ENCODE peak calls at places on chromosomes 3 and 15, in eight cellular contexts. One of them, this sample, is unnamed. For H3K4me1, the result is how much of the 10 kb centered on the place peaks cover.

GRCh38 chr3:178170698-178171535 is 365.3 kb upstream of the KCNMB2 start:
- DNase-seq in IMR-90: peak
- DNase-seq in stomach: no peak
- DNase-seq in gastrocnemius medialis: no peak
- DNase-seq in breast epithelium: no peak
- DNase-seq in ovary: no peak
- DNase-seq in uterus: no peak
- DNase-seq in esophagus muscularis mucosa: no peak
- DNase-seq in this sample: peak

GRCh38 chr3:11373235-11373634 is 101.0 kb downstream of the ATG7 start:
- DNase-seq in IMR-90: no peak
- DNase-seq in stomach: no peak
- DNase-seq in gastrocnemius medialis: no peak
- DNase-seq in breast epithelium: no peak
- DNase-seq in ovary: no peak
- DNase-seq in uterus: no peak
- DNase-seq in esophagus muscularis mucosa: no peak
- DNase-seq in this sample: no peak

GRCh38 chr3:121152573-121152972 is 244.6 kb downstream of the STXBP5L start:
- DNase-seq in IMR-90: no peak
- DNase-seq in stomach: no peak
- DNase-seq in gastrocnemius medialis: no peak
- DNase-seq in breast epithelium: no peak
- DNase-seq in ovary: no peak
- DNase-seq in uterus: no peak
- DNase-seq in esophagus muscularis mucosa: no peak
- DNase-seq in this sample: no peak

GRCh38 chr3:72791132-72791531 is 57.1 kb downstream of the SHQ1 start:
- DNase-seq in IMR-90: no peak
- DNase-seq in stomach: no peak
- DNase-seq in gastrocnemius medialis: no peak
- DNase-seq in breast epithelium: no peak
- DNase-seq in ovary: no peak
- DNase-seq in uterus: no peak
- DNase-seq in esophagus muscularis mucosa: no peak
- DNase-seq in this sample: no peak

GRCh38 chr3:149934524-149934923 is 36.2 kb downstream of the PFN2 start:
- DNase-seq in IMR-90: peak
- DNase-seq in stomach: no peak
- DNase-seq in gastrocnemius medialis: peak
- DNase-seq in breast epithelium: no peak
- DNase-seq in ovary: no peak
- DNase-seq in uterus: peak
- DNase-seq in esophagus muscularis mucosa: no peak
- DNase-seq in this sample: no peak

GRCh38 chr3:188453431-188454384 is 299.8 kb downstream of the LPP start:
- DNase-seq in IMR-90: no peak
- DNase-seq in stomach: no peak
- DNase-seq in gastrocnemius medialis: no peak
- DNase-seq in breast epithelium: no peak
- DNase-seq in ovary: no peak
- DNase-seq in uterus: no peak
- DNase-seq in esophagus muscularis mucosa: no peak
- DNase-seq in this sample: no peak

GRCh38 chr15:79943820-79944219 is 27.2 kb downstream of the BCL2A1 start:
- DNase-seq in IMR-90: peak
- DNase-seq in stomach: no peak
- DNase-seq in gastrocnemius medialis: no peak
- DNase-seq in breast epithelium: no peak
- DNase-seq in ovary: no peak
- DNase-seq in uterus: no peak
- DNase-seq in esophagus muscularis mucosa: no peak
- DNase-seq in this sample: no peak

GRCh38 chr3:141412936-141413354 is 44.6 kb downstream of the ZBTB38 start:
- DNase-seq in IMR-90: peak
- DNase-seq in stomach: peak
- DNase-seq in gastrocnemius medialis: peak
- DNase-seq in breast epithelium: peak
- DNase-seq in ovary: peak
- DNase-seq in uterus: peak
- DNase-seq in esophagus muscularis mucosa: peak
- DNase-seq in this sample: peak

GRCh38 chr3:152183473-152183872 is 85.3 kb upstream of the MBNL1 start:
- DNase-seq in IMR-90: peak
- DNase-seq in stomach: peak
- DNase-seq in gastrocnemius medialis: peak
- DNase-seq in breast epithelium: no peak
- DNase-seq in ovary: peak
- DNase-seq in uterus: peak
- DNase-seq in esophagus muscularis mucosa: no peak
- DNase-seq in this sample: peak

GRCh38 chr3:190013943-190014924 is 106.5 kb downstream of the P3H2 start:
- DNase-seq in IMR-90: no peak
- DNase-seq in stomach: no peak
- DNase-seq in gastrocnemius medialis: no peak
- DNase-seq in breast epithelium: no peak
- DNase-seq in ovary: no peak
- DNase-seq in uterus: no peak
- DNase-seq in esophagus muscularis mucosa: no peak
- DNase-seq in this sample: no peak

GRCh38 chr3:138349926-138350665 is 1.7 kb downstream of the MRAS start:
- DNase-seq in IMR-90: peak
- DNase-seq in stomach: no peak
- DNase-seq in gastrocnemius medialis: peak
- DNase-seq in breast epithelium: no peak
- DNase-seq in ovary: peak
- DNase-seq in uterus: no peak
- DNase-seq in esophagus muscularis mucosa: no peak
- DNase-seq in this sample: no peak

GRCh38 chr3:139934557-139935070 is 371 bp upstream of the CLSTN2 start:
- DNase-seq in IMR-90: no peak
- DNase-seq in stomach: no peak
- DNase-seq in gastrocnemius medialis: peak
- DNase-seq in breast epithelium: peak
- DNase-seq in ovary: peak
- DNase-seq in uterus: peak
- DNase-seq in esophagus muscularis mucosa: peak
- DNase-seq in this sample: no peak

GRCh38 chr3:42709621-42710020 is 7.0 kb upstream of the HHATL start:
- DNase-seq in IMR-90: no peak
- DNase-seq in stomach: no peak
- DNase-seq in gastrocnemius medialis: peak
- DNase-seq in breast epithelium: peak
- DNase-seq in ovary: no peak
- DNase-seq in uterus: no peak
- DNase-seq in esophagus muscularis mucosa: no peak
- DNase-seq in this sample: no peak

GRCh38 chr3:169772530-169772950 is 656 bp upstream of the MYNN start:
- DNase-seq in IMR-90: peak
- DNase-seq in stomach: peak
- DNase-seq in gastrocnemius medialis: peak
- DNase-seq in breast epithelium: peak
- DNase-seq in ovary: peak
- DNase-seq in uterus: peak
- DNase-seq in esophagus muscularis mucosa: peak
- DNase-seq in this sample: peak

GRCh38 chr3:133825969-133826727 is 20.5 kb downstream of the SRPRB start:
- DNase-seq in IMR-90: no peak
- DNase-seq in stomach: no peak
- DNase-seq in gastrocnemius medialis: no peak
- DNase-seq in breast epithelium: no peak
- DNase-seq in ovary: no peak
- DNase-seq in uterus: no peak
- DNase-seq in esophagus muscularis mucosa: peak
- DNase-seq in this sample: no peak

GRCh38 chr3:157087398-157088132 is 72.4 kb downstream of the CCNL1 start:
- DNase-seq in IMR-90: no peak
- DNase-seq in stomach: no peak
- DNase-seq in gastrocnemius medialis: no peak
- DNase-seq in breast epithelium: no peak
- DNase-seq in ovary: no peak
- DNase-seq in uterus: no peak
- DNase-seq in esophagus muscularis mucosa: no peak
- DNase-seq in this sample: no peak

GRCh38 chr3:157088506-157089454 is 71.2 kb downstream of the CCNL1 start:
- DNase-seq in IMR-90: peak
- DNase-seq in stomach: peak
- DNase-seq in gastrocnemius medialis: peak
- DNase-seq in breast epithelium: peak
- DNase-seq in ovary: peak
- DNase-seq in uterus: peak
- DNase-seq in esophagus muscularis mucosa: peak
- DNase-seq in this sample: peak

GRCh38 chr3:157088133-157088488 is 71.8 kb downstream of the CCNL1 start:
- DNase-seq in IMR-90: no peak
- DNase-seq in stomach: no peak
- DNase-seq in gastrocnemius medialis: no peak
- DNase-seq in breast epithelium: no peak
- DNase-seq in ovary: peak
- DNase-seq in uterus: no peak
- DNase-seq in esophagus muscularis mucosa: no peak
- DNase-seq in this sample: no peak

GRCh38 chr3:157091096-157091833 is 68.7 kb downstream of the CCNL1 start:
- DNase-seq in IMR-90: no peak
- DNase-seq in stomach: no peak
- DNase-seq in gastrocnemius medialis: no peak
- DNase-seq in breast epithelium: no peak
- DNase-seq in ovary: no peak
- DNase-seq in uterus: no peak
- DNase-seq in esophagus muscularis mucosa: no peak
- DNase-seq in this sample: no peak

DNA sequence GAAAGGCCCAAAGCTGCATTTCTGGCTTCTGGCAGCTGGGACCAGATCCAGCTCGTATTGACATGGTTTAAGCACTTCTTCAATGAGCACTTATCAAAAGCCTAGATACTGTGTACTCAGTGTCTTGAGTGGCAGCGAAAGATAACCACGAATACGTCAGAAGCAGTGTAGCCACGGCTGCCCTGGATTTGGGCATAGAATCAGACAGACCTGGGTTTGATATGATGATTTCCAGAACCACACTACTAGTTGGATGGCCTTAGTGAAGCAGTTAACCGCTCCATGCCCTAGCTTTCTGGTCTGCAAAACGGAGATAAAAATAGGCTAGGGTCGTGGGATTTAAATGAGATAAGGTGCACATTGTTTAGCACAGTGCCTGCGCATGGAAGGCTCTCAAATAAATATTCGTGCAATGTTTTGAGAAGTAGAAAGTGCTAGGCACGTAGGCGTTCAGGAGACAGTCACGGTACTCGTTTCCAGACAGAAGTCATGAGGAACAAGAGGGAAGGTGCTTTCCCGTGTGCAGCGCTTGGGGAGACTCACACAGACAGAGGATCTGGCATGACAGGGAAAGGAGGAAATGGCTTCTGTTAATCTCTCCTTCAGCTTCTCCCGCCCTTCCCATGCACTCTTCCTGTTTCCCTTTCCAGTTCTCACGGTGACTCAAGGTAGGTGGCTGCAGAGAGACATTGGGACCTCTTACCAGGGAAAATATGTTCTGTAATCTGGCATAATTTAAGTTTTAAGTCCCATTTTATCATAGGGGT is 70.3 kb downstream of the CCNL1 start:
- DNase-seq in IMR-90: peak
- DNase-seq in stomach: peak
- DNase-seq in gastrocnemius medialis: no peak
- DNase-seq in breast epithelium: no peak
- DNase-seq in ovary: peak
- DNase-seq in uterus: peak
- DNase-seq in esophagus muscularis mucosa: no peak
- DNase-seq in this sample: no peak
- TF ChIP-seq POLR2A in IMR-90: no peak
- TF ChIP-seq POLR2A in stomach: no peak
- TF ChIP-seq POLR2A in gastrocnemius medialis: no peak
- TF ChIP-seq POLR2A in breast epithelium: no peak
- TF ChIP-seq POLR2A in ovary: no peak
- TF ChIP-seq POLR2A in uterus: no peak
- TF ChIP-seq POLR2A in esophagus muscularis mucosa: no peak
- TF ChIP-seq POLR2A in this sample: no peak

GRCh38 chr3:30681276-30682211 is 75.1 kb downstream of the TGFBR2 start:
- DNase-seq in IMR-90: peak
- DNase-seq in stomach: no peak
- DNase-seq in gastrocnemius medialis: no peak
- DNase-seq in breast epithelium: no peak
- DNase-seq in ovary: peak
- DNase-seq in uterus: peak
- DNase-seq in esophagus muscularis mucosa: no peak
- DNase-seq in this sample: peak

GRCh38 chr3:30680789-30681188 is 74.4 kb downstream of the TGFBR2 start:
- DNase-seq in IMR-90: no peak
- DNase-seq in stomach: no peak
- DNase-seq in gastrocnemius medialis: no peak
- DNase-seq in breast epithelium: no peak
- DNase-seq in ovary: peak
- DNase-seq in uterus: no peak
- DNase-seq in esophagus muscularis mucosa: no peak
- DNase-seq in this sample: peak

GRCh38 chr3:30676424-30677346 is 70.3 kb downstream of the TGFBR2 start:
- DNase-seq in IMR-90: no peak
- DNase-seq in stomach: no peak
- DNase-seq in gastrocnemius medialis: no peak
- DNase-seq in breast epithelium: no peak
- DNase-seq in ovary: no peak
- DNase-seq in uterus: no peak
- DNase-seq in esophagus muscularis mucosa: no peak
- DNase-seq in this sample: no peak

GRCh38 chr3:30677347-30677685 is 70.9 kb downstream of the TGFBR2 start:
- DNase-seq in IMR-90: no peak
- DNase-seq in stomach: no peak
- DNase-seq in gastrocnemius medialis: no peak
- DNase-seq in breast epithelium: no peak
- DNase-seq in ovary: no peak
- DNase-seq in uterus: no peak
- DNase-seq in esophagus muscularis mucosa: no peak
- DNase-seq in this sample: no peak

GRCh38 chr3:30679045-30679444 is 72.6 kb downstream of the TGFBR2 start:
- DNase-seq in IMR-90: no peak
- DNase-seq in stomach: no peak
- DNase-seq in gastrocnemius medialis: no peak
- DNase-seq in breast epithelium: no peak
- DNase-seq in ovary: no peak
- DNase-seq in uterus: no peak
- DNase-seq in esophagus muscularis mucosa: no peak
- DNase-seq in this sample: no peak
- H3K4me1 ChIP-seq in IMR-90: under half
- H3K4me1 ChIP-seq in stomach: under half
- H3K4me1 ChIP-seq in gastrocnemius medialis: under half
- H3K4me1 ChIP-seq in breast epithelium: under half
- H3K4me1 ChIP-seq in ovary: under half
- H3K4me1 ChIP-seq in uterus: under half
- H3K4me1 ChIP-seq in esophagus muscularis mucosa: half or more
- H3K4me1 ChIP-seq in this sample: under half

GRCh38 chr3:100536093-100536492 is 43.7 kb downstream of the TMEM45A start:
- DNase-seq in IMR-90: no peak
- DNase-seq in stomach: no peak
- DNase-seq in gastrocnemius medialis: no peak
- DNase-seq in breast epithelium: no peak
- DNase-seq in ovary: no peak
- DNase-seq in uterus: no peak
- DNase-seq in esophagus muscularis mucosa: no peak
- DNase-seq in this sample: no peak
- TF ChIP-seq POLR2A in IMR-90: no peak
- TF ChIP-seq POLR2A in stomach: no peak
- TF ChIP-seq POLR2A in gastrocnemius medialis: no peak
- TF ChIP-seq POLR2A in breast epithelium: no peak
- TF ChIP-seq POLR2A in ovary: no peak
- TF ChIP-seq POLR2A in uterus: no peak
- TF ChIP-seq POLR2A in esophagus muscularis mucosa: no peak
- TF ChIP-seq POLR2A in this sample: no peak

GRCh38 chr15:49041406-49041805 is 4.8 kb downstream of the SECISBP2L start:
- DNase-seq in IMR-90: peak
- DNase-seq in stomach: no peak
- DNase-seq in gastrocnemius medialis: no peak
- DNase-seq in breast epithelium: no peak
- DNase-seq in ovary: no peak
- DNase-seq in uterus: no peak
- DNase-seq in esophagus muscularis mucosa: no peak
- DNase-seq in this sample: no peak
- H3K4me1 ChIP-seq in IMR-90: under half
- H3K4me1 ChIP-seq in stomach: under half
- H3K4me1 ChIP-seq in gastrocnemius medialis: under half
- H3K4me1 ChIP-seq in breast epithelium: under half
- H3K4me1 ChIP-seq in ovary: under half
- H3K4me1 ChIP-seq in uterus: under half
- H3K4me1 ChIP-seq in esophagus muscularis mucosa: half or more
- H3K4me1 ChIP-seq in this sample: under half

This sample was measured in tibial nerve.